ENCODE peak calls at places on chromosomes 3 and 15, in nine cellular contexts. F, Y, Z, M, Q, G, I, R and O are unnamed samples.

GRCh38 chr3:55716044-55716443 is 228.9 kb upstream of the WNT5A start:
- DNase-seq in F (no peak), Y (no peak), Z (no peak), M (no peak), Q (no peak), G (no peak), I (no peak), R (no peak), O (no peak)

GRCh38 chr3:159234306-159234705 is 432.5 kb downstream of the MFSD1 start:
- DNase-seq in F (peak), Y (no peak), Z (no peak), M (no peak), Q (no peak), G (no peak), I (no peak), R (no peak), O (no peak)

GRCh38 chr3:53806182-53807116 is 39.8 kb downstream of the CHDH start:
- DNase-seq in F (peak), Y (peak), Z (no peak), M (no peak), Q (no peak), G (no peak), I (no peak), R (no peak), O (peak)

GRCh38 chr3:13024274-13024863 is 48.9 kb downstream of the IQSEC1 start:
- DNase-seq in F (no peak), Y (no peak), Z (no peak), M (no peak), Q (no peak), G (no peak), I (no peak), R (no peak), O (no peak)

GRCh38 chr3:15728766-15729165 is 69.0 kb downstream of the ANKRD28 start:
- DNase-seq in F (no peak), Y (no peak), Z (no peak), M (no peak), Q (no peak), G (no peak), I (peak), R (no peak), O (no peak)

GRCh38 chr3:136194409-136195257 is 1.5 kb downstream of the MSL2 start:
- DNase-seq in F (peak), Y (no peak), Z (no peak), M (peak), Q (no peak), G (peak), I (peak), R (peak), O (peak)

GRCh38 chr3:42213417-42213816 is 52.6 kb downstream of the CCK start:
- DNase-seq in F (no peak), Y (no peak), Z (no peak), M (no peak), Q (no peak), G (no peak), I (no peak), R (no peak), O (no peak)

GRCh38 chr15:95584088-95584487 is 746.4 kb upstream of the NR2F2 start:
- DNase-seq in F (no peak), Y (no peak), Z (no peak), M (no peak), Q (no peak), G (no peak), I (no peak), R (no peak), O (no peak)

GRCh38 chr3:122403489-122403888 is 12.4 kb downstream of the WDR5B start:
- DNase-seq in F (no peak), Y (no peak), Z (no peak), M (no peak), Q (no peak), G (no peak), I (no peak), R (no peak), O (no peak)

GRCh38 chr15:100078511-100079220 is 263.1 kb downstream of the ADAMTS17 start:
- DNase-seq in F (no peak), Y (no peak), Z (no peak), M (no peak), Q (no peak), G (no peak), I (no peak), R (no peak), O (no peak)

GRCh38 chr15:89912674-89913396 is at the start of gene ARPIN:
- DNase-seq in F (peak), Y (peak), Z (peak), M (peak), Q (no peak), G (peak), I (peak), R (no peak), O (peak)

GRCh38 chr15:40242216-40242599 is 3.3 kb downstream of the PAK6 start:
- DNase-seq in F (no peak), Y (no peak), Z (no peak), M (no peak), Q (peak), G (peak), I (no peak), R (no peak), O (peak)

GRCh38 chr15:58212909-58213526 is 74.8 kb downstream of the AQP9 start:
- DNase-seq in F (peak), Y (peak), Z (no peak), M (no peak), Q (no peak), G (no peak), I (peak), R (no peak), O (no peak)

GRCh38 chr3:132006605-132007204 is 28.1 kb downstream of the CPNE4 start:
- DNase-seq in F (peak), Y (peak), Z (no peak), M (peak), Q (no peak), G (no peak), I (no peak), R (no peak), O (no peak)

GRCh38 chr3:128407247-128407646 is 59.4 kb downstream of the DNAJB8 start:
- DNase-seq in F (no peak), Y (no peak), Z (no peak), M (no peak), Q (no peak), G (no peak), I (no peak), R (no peak), O (no peak)

GRCh38 chr15:40582726-40583246 is 11.3 kb upstream of the KNL1 start:
- DNase-seq in F (no peak), Y (peak), Z (no peak), M (no peak), Q (no peak), G (no peak), I (no peak), R (no peak), O (no peak)

GRCh38 chr15:38528279-38528678 is 36.3 kb downstream of the RASGRP1 start:
- DNase-seq in F (peak), Y (no peak), Z (no peak), M (no peak), Q (no peak), G (no peak), I (no peak), R (no peak), O (no peak)

GRCh38 chr15:49918106-49918505 is 200.9 kb downstream of the ATP8B4 start:
- DNase-seq in F (peak), Y (no peak), Z (no peak), M (no peak), Q (no peak), G (no peak), I (no peak), R (no peak), O (no peak)

GRCh38 chr15:70265986-70266385 is 168.3 kb upstream of the TLE3 start:
- DNase-seq in F (no peak), Y (no peak), Z (no peak), M (no peak), Q (no peak), G (no peak), I (no peak), R (no peak), O (no peak)

GRCh38 chr15:74259324-74259712 is 23.2 kb downstream of the CCDC33 start:
- DNase-seq in F (no peak), Y (no peak), Z (no peak), M (no peak), Q (no peak), G (no peak), I (no peak), R (no peak), O (no peak)

GRCh38 chr15:47964229-47964628 is 156.6 kb upstream of the SLC24A5 start:
- DNase-seq in F (no peak), Y (no peak), Z (no peak), M (no peak), Q (no peak), G (no peak), I (no peak), R (no peak), O (no peak)

GRCh38 chr3:143063018-143063417 is 56.6 kb upstream of the CHST2 start:
- DNase-seq in F (peak), Y (no peak), Z (no peak), M (no peak), Q (no peak), G (no peak), I (no peak), R (no peak), O (no peak)

GRCh38 chr15:73699249-73700040 is 15.3 kb downstream of the CD276 start:
- DNase-seq in F (no peak), Y (no peak), Z (no peak), M (no peak), Q (no peak), G (no peak), I (no peak), R (no peak), O (no peak)

GRCh38 chr3:30551266-30551665 is 55.1 kb upstream of the TGFBR2 start:
- DNase-seq in F (no peak), Y (no peak), Z (no peak), M (no peak), Q (no peak), G (no peak), I (no peak), R (no peak), O (no peak)

GRCh38 chr3:182725372-182726251 is 67.7 kb upstream of the ATP11B start:
- DNase-seq in F (peak), Y (no peak), Z (no peak), M (peak), Q (no peak), G (no peak), I (no peak), R (no peak), O (no peak)

GRCh38 chr3:40476478-40477470 is at the start of gene ZNF619:
- DNase-seq in F (peak), Y (peak), Z (peak), M (peak), Q (no peak), G (peak), I (peak), R (peak), O (peak)

GRCh38 chr3:55264933-55265332 is 222.2 kb downstream of the WNT5A start:
- DNase-seq in F (no peak), Y (no peak), Z (no peak), M (no peak), Q (no peak), G (no peak), I (no peak), R (no peak), O (no peak)